ENCODE peak calls at places on chromosomes 7 and 10, in six cellular contexts. One of them, this sample, is unnamed.

GRCh38 chr10:47449102-47449978 is 34.6 kb downstream of the ANXA8 start:
- DNase-seq in K562: no peak
- DNase-seq in GM12878: no peak
- DNase-seq in HCT116: no peak
- DNase-seq in SK-N-SH: no peak
- DNase-seq in H1: no peak
- DNase-seq in this sample: no peak

GRCh38 chr7:158710651-158711102 is 6.1 kb upstream of the NCAPG2 start:
- DNase-seq in SK-N-SH: no peak
- DNase-seq in H1: peak
- DNase-seq in GM12878: no peak
- DNase-seq in HCT116: no peak
- DNase-seq in K562: no peak
- DNase-seq in this sample: no peak

GRCh38 chr7:78141533-78142281 is 343.1 kb downstream of the PHTF2 start:
- DNase-seq in H1: no peak
- DNase-seq in K562: no peak
- DNase-seq in SK-N-SH: no peak
- DNase-seq in HCT116: no peak
- DNase-seq in GM12878: no peak
- DNase-seq in this sample: no peak

GRCh38 chr10:13831711-13832110 is 244.9 kb downstream of the PRPF18 start:
- DNase-seq in SK-N-SH: no peak
- DNase-seq in H1: no peak
- DNase-seq in GM12878: peak
- DNase-seq in K562: no peak
- DNase-seq in HCT116: no peak
- DNase-seq in this sample: no peak

GRCh38 chr7:75958802-75959543 is 35.4 kb downstream of the TMEM120A start:
- DNase-seq in K562: no peak
- DNase-seq in HCT116: no peak
- DNase-seq in SK-N-SH: no peak
- DNase-seq in GM12878: no peak
- DNase-seq in H1: no peak
- DNase-seq in this sample: no peak

GRCh38 chr10:98090822-98091221 is 43.6 kb upstream of the R3HCC1L start:
- DNase-seq in GM12878: no peak
- DNase-seq in HCT116: no peak
- DNase-seq in H1: no peak
- DNase-seq in K562: no peak
- DNase-seq in SK-N-SH: no peak
- DNase-seq in this sample: no peak

GRCh38 chr10:77702166-77702565 is 64.6 kb upstream of the KCNMA1 start:
- DNase-seq in K562: no peak
- DNase-seq in H1: no peak
- DNase-seq in GM12878: no peak
- DNase-seq in HCT116: no peak
- DNase-seq in SK-N-SH: no peak
- DNase-seq in this sample: no peak

GRCh38 chr7:90312745-90313144 is 8.4 kb downstream of the FAM237B start:
- DNase-seq in GM12878: no peak
- DNase-seq in HCT116: no peak
- DNase-seq in K562: no peak
- DNase-seq in SK-N-SH: no peak
- DNase-seq in H1: no peak
- DNase-seq in this sample: no peak

GRCh38 chr7:105473163-105473562 is 48.9 kb downstream of the PUS7 start:
- DNase-seq in H1: no peak
- DNase-seq in K562: no peak
- DNase-seq in HCT116: no peak
- DNase-seq in GM12878: no peak
- DNase-seq in SK-N-SH: no peak
- DNase-seq in this sample: no peak

GRCh38 chr7:116732788-116733709 is 61.1 kb downstream of the MET start:
- DNase-seq in K562: no peak
- DNase-seq in GM12878: no peak
- DNase-seq in SK-N-SH: no peak
- DNase-seq in H1: no peak
- DNase-seq in HCT116: no peak
- DNase-seq in this sample: no peak

GRCh38 chr10:25017247-25017590 is 807 bp downstream of the THNSL1 start:
- DNase-seq in HCT116: no peak
- DNase-seq in K562: no peak
- DNase-seq in H1: no peak
- DNase-seq in SK-N-SH: peak
- DNase-seq in GM12878: peak
- DNase-seq in this sample: peak

DNA sequence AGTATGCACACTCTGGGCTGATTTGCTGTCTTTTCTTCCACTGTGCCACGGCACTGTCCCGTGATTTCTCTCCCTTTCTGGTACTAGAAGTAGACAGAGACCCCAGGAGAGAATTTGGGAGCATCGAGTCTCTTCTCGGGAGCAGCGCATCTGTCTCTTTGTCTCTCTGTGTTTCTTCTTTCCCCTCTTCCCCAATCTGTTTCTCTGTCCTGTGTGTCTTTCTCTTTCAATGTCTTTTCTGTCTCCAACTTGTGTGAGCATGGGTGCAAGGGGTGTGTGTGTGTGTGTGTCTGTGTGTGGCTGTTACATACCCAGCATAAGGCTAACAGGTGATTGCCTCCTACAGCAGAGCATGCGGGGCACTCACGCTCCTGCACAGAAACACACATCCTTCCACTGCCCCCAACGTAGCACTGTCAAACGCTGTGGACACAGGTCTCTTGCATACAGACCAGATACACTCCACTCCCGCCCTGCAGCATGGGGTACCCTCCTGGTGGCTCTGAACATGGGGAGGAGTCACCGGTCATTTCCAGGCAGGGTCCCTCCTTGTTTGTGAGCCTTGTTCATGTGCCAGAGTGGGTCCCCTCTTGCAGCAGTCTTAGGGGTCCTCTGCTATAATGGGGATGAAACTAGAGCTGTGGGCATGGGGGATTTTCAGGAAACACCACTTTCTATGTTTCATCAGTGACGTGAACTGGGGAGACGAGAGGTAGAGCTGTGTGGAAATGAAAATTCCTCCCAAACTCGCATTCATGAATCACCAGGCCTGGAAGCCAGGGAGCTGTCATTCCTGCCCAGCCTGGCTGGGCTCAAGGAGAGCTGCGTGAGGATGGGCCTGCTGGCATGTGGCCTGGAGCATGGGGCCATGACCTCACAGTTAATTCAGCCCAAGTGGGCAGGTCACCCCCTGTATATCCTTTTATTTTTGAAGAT is 955 bp downstream of the ADAMTS14 start:
- DNase-seq in HCT116: no peak
- DNase-seq in K562: peak
- DNase-seq in GM12878: no peak
- DNase-seq in SK-N-SH: peak
- DNase-seq in H1: no peak
- DNase-seq in this sample: no peak
- H3K4me3 ChIP-seq in HCT116: peak
- H3K4me3 ChIP-seq in K562: peak
- H3K4me3 ChIP-seq in GM12878: no peak
- H3K4me3 ChIP-seq in SK-N-SH: peak
- H3K4me3 ChIP-seq in H1: peak
- H3K4me3 ChIP-seq in this sample: peak

DNA sequence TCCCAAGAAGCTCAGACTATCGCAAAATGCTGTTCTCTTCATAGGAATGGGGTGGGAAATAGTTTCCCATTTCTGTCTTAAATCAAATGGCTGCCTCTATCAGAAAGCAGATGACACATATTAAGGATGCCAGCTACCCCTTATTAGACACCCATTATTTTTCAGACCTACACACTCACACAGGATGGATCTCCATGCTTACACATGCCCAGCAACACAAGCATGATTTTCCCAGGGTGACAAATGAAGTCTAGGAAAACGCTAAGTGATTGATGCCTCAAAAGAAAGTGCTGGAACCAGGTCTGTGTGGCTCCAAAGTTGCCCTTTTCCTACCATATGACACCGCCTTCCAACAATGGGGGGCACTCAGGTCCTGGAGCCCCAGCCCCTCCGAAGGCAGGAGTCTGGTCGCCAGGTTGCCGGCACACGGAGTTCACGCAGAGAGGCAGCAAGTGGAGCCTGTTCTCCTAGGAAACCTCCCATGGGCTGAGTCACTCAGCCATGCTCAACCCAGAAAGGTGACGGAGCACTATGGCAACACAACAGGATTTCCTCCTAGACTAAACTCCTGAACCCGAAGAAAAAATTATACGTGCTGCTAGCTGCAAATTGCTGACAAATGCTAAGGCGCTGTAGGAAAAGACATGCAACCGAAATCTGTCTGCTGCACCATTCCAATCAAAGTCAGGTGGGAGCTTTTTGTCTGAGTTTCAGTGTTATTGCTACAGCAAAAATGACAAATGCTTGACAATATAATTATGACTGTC is 19.8 kb downstream of the VOPP1 start:
- DNase-seq in SK-N-SH: no peak
- DNase-seq in K562: no peak
- DNase-seq in GM12878: no peak
- DNase-seq in H1: no peak
- DNase-seq in HCT116: no peak
- DNase-seq in this sample: no peak
- TF ChIP-seq YY1 in SK-N-SH: no peak
- TF ChIP-seq YY1 in K562: no peak
- TF ChIP-seq YY1 in GM12878: no peak
- TF ChIP-seq YY1 in H1: no peak
- TF ChIP-seq YY1 in HCT116: no peak
- TF ChIP-seq YY1 in this sample: no peak

GRCh38 chr10:70321897-70322890 is 38.4 kb upstream of the NPFFR1 start:
- DNase-seq in GM12878: no peak
- DNase-seq in HCT116: no peak
- DNase-seq in H1: no peak
- DNase-seq in SK-N-SH: no peak
- DNase-seq in K562: peak
- DNase-seq in this sample: no peak
- H3K4me3 ChIP-seq in GM12878: no peak
- H3K4me3 ChIP-seq in HCT116: no peak
- H3K4me3 ChIP-seq in H1: no peak
- H3K4me3 ChIP-seq in SK-N-SH: no peak
- H3K4me3 ChIP-seq in K562: no peak
- H3K4me3 ChIP-seq in this sample: no peak

GRCh38 chr7:31986878-31987518 is 83.2 kb downstream of the PDE1C start:
- DNase-seq in GM12878: no peak
- DNase-seq in H1: no peak
- DNase-seq in HCT116: no peak
- DNase-seq in SK-N-SH: no peak
- DNase-seq in K562: no peak
- DNase-seq in this sample: no peak
- TF ChIP-seq YY1 in GM12878: no peak
- TF ChIP-seq YY1 in H1: no peak
- TF ChIP-seq YY1 in HCT116: no peak
- TF ChIP-seq YY1 in SK-N-SH: no peak
- TF ChIP-seq YY1 in K562: no peak
- TF ChIP-seq YY1 in this sample: no peak

GRCh38 chr7:122305475-122306319 is 1.1 kb upstream of the FEZF1 start:
- DNase-seq in HCT116: peak
- DNase-seq in SK-N-SH: no peak
- DNase-seq in K562: no peak
- DNase-seq in GM12878: no peak
- DNase-seq in H1: peak
- DNase-seq in this sample: no peak
- H3K4me3 ChIP-seq in HCT116: peak
- H3K4me3 ChIP-seq in SK-N-SH: no peak
- H3K4me3 ChIP-seq in K562: no peak
- H3K4me3 ChIP-seq in GM12878: no peak
- H3K4me3 ChIP-seq in H1: peak
- H3K4me3 ChIP-seq in this sample: peak

DNA sequence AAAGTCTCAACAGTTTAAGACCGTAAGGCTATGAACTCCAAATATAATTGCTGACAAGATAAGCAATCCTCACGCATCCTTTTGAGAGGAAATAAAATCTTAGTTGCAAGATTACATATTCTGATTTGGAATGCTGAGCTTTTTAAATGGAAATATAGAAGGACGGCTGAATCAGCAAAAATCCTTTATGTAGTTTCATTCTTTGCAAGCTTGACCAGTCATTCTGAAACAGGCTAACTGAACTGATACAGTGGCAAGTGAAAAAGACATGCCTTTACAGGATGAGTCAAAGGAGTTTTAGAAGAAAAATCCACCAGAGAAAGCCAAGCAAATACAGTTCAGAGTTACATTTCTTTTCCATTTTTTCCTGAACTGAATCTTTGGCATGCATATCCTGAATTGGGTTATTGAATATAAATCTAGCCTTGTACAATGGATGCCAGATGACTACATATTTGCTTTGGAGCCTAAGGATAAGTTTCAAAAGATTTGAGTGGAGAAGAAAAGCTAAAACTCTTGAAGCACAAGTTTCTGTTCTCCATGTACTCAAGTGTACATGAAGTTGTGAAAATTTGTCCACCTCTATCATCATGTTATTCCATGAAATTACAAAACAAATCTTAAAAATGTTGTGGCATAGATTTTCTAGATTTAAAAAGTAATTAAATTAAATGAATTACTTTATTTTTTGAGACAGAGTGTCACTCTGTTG is 4.4 kb downstream of the VIM start:
- DNase-seq in H1: no peak
- DNase-seq in GM12878: peak
- DNase-seq in K562: no peak
- DNase-seq in HCT116: no peak
- DNase-seq in SK-N-SH: no peak
- DNase-seq in this sample: no peak
- TF ChIP-seq YY1 in H1: no peak
- TF ChIP-seq YY1 in GM12878: no peak
- TF ChIP-seq YY1 in K562: no peak
- TF ChIP-seq YY1 in HCT116: no peak
- TF ChIP-seq YY1 in SK-N-SH: no peak
- TF ChIP-seq YY1 in this sample: no peak

DNA sequence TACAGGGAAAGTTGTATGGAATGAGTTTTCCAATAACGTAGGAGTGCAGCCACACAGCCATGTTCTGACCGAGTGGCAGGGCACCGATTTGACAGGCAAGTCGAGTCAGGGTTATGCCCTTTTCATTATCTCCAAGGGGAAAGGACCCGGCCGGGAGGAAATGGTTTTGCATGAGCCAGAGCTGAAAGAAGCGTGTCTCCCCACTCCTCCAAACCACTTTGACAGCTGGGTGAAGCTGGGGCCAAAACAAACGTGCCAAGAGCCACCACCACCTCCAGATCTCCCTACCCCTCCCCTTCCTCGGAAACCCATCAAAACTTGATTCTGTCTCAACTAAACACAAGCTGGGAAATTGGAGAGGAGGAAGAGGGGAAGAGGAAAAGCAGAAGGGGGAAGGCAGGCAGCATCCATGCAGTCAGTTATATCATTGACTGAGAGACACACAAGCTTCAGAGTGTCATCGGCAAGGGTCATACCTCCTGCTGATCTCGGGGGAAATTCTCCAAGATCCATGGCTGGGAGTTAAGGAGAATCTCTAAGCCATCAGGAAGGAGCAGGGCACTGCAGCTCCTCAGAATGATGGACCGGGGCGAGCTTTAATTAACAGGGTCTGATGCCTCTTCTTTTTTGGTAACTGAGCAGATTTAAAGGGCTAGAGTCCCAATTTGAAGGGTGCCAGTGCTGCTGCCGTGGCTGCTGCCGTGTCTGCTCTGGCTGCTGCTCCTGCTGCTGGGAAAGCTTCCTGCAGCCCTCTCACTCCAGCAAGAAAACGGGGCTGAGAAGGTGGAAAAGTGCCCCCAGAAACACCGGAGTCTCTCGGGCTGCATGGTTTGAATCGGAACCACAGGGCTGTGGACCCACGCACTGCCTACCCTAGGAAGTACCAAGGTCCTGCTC is 34.7 kb upstream of the CALN1 start:
- DNase-seq in H1: no peak
- DNase-seq in K562: no peak
- DNase-seq in GM12878: no peak
- DNase-seq in HCT116: no peak
- DNase-seq in SK-N-SH: no peak
- DNase-seq in this sample: no peak
- H3K4me3 ChIP-seq in H1: no peak
- H3K4me3 ChIP-seq in K562: no peak
- H3K4me3 ChIP-seq in GM12878: no peak
- H3K4me3 ChIP-seq in HCT116: no peak
- H3K4me3 ChIP-seq in SK-N-SH: no peak
- H3K4me3 ChIP-seq in this sample: no peak

This sample was measured in NT2/D1.